ENCODE peak calls at places on chromosomes 5 and 9, in six cellular contexts. D is GM23338, Y is cardiac fibroblast, S is fibroblast of pulmonary artery, Z is PC-3, W is H7. B is an unnamed sample.

GRCh38 chr5:81169924-81170323 is 63.2 kb upstream of the CKMT2 start:
- DNase-seq in W (no peak), Z (no peak), S (no peak), D (no peak), Y (no peak), B (no peak)

GRCh38 chr5:375336-375920 is 53.9 kb downstream of the AHRR start:
- DNase-seq in Y (no peak), S (no peak), W (peak), D (no peak), Z (no peak), B (no peak)

GRCh38 chr5:113693205-113693553 is 179.7 kb downstream of the YTHDC2 start:
- DNase-seq in Z (no peak), D (peak), W (peak), Y (no peak), S (no peak), B (no peak)

GRCh38 chr9:123391946-123392345 is 35.9 kb downstream of the CRB2 start:
- DNase-seq in W (no peak), Z (no peak), D (no peak), S (no peak), Y (no peak), B (no peak)

GRCh38 chr5:112217847-112218579 is 201.1 kb downstream of the EPB41L4A start:
- DNase-seq in W (no peak), Z (no peak), D (no peak), Y (no peak), S (no peak), B (no peak)

GRCh38 chr9:133045132-133045531 is 14.3 kb downstream of the GTF3C5 start:
- DNase-seq in W (no peak), Z (no peak), Y (no peak), S (no peak), D (no peak), B (no peak)

GRCh38 chr9:94805585-94805984 is 79.1 kb downstream of the AOPEP start:
- DNase-seq in S (peak), W (no peak), Z (peak), D (no peak), Y (peak), B (peak)

GRCh38 chr5:137498736-137499505 is at the start of gene SPOCK1:
- DNase-seq in W (peak), Z (peak), D (peak), S (peak), Y (peak), B (peak)

GRCh38 chr9:113299800-113300292 is 3.3 kb downstream of the RNF183 start:
- DNase-seq in W (no peak), Z (no peak), Y (peak), D (no peak), S (peak), B (peak)

GRCh38 chr9:6356441-6356840 is 28.3 kb downstream of the TPD52L3 start:
- DNase-seq in D (no peak), W (no peak), Y (no peak), Z (no peak), S (no peak), B (no peak)

GRCh38 chr5:3446410-3446809 is 149.2 kb upstream of the IRX1 start:
- DNase-seq in Y (no peak), Z (no peak), W (no peak), D (no peak), S (no peak), B (no peak)

GRCh38 chr9:4334439-4334838 is 34.6 kb upstream of the GLIS3 start:
- DNase-seq in S (peak), D (peak), Z (peak), Y (peak), W (no peak), B (no peak)

GRCh38 chr5:57862471-57863282 is 380.1 kb upstream of the ACTBL2 start:
- DNase-seq in Y (peak), W (no peak), S (peak), Z (peak), D (no peak), B (peak)

DNA sequence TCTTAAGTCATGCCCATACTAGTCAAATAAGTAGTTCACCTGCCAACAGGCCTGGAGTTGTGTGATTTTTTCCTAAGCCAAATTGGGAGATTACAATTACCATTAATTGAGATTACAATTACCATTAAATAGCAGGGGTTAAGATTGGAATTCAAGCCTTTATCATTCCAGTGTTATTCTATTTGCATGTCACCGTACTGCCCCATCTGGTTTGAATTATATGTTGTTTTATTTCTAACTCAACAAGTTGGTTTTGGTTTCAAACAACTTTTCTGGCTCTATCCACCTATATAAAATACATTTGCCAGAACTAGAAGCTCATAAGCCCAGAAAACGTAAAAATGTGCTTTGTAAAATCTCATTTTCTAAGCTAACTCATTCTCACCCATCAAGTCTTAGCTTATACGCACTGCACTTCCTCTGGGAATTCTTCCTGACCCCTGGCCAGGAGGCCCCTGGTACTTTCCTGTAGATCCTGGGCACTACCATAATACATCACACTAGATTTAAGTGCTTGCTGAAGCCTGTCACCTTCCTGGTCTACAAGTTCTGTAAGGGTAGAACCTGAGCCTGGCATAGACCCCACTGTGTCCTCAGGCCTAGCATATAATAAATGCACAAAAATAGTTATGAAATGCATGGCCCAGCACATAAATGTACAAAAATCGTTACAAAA is 242.0 kb upstream of the TRPM3 start:
- DNase-seq in W (peak), S (no peak), Z (no peak), D (peak), Y (no peak), B (peak)
- H3K4me3 ChIP-seq in W (no peak), S (no peak), Z (no peak), D (peak), Y (no peak), B (no peak)

GRCh38 chr5:53944981-53945380 is 365.4 kb downstream of the ARL15 start:
- DNase-seq in S (peak), D (no peak), Z (no peak), Y (peak), W (no peak), B (no peak)
- H3K4me3 ChIP-seq in S (no peak), D (no peak), Z (no peak), Y (no peak), W (no peak), B (no peak)

GRCh38 chr5:35859101-35859661 is 2.5 kb downstream of the IL7R start:
- DNase-seq in S (peak), D (peak), Y (no peak), Z (peak), W (no peak), B (peak)
- H3K4me3 ChIP-seq in S (no peak), D (no peak), Y (no peak), Z (peak), W (no peak), B (no peak)

DNA sequence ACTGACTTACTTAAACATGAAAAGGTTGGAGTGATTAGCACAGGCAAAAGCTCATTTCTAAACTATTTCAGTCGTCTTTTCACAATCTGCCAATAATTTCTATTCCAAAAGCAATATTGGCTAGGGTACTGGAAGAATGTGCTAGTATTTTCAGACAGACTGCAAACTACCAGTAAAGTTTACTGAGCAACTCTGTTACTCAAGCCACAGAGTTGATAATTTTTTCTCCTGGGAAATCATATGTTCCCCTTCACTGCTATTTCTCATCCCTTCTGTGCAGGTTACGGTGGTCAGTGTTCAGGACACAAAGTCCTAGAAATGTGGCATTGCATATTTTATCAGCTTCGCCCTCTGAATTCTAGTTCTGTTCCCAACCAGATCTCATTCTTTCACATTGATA is 343.3 kb upstream of the TNC start:
- DNase-seq in Z (no peak), D (no peak), W (no peak), Y (no peak), S (no peak), B (no peak)
- H3K4me3 ChIP-seq in Z (no peak), D (no peak), W (no peak), Y (no peak), S (no peak), B (no peak)